ENCODE peak calls at places on chromosomes 13 and 19, in ten cellular contexts. K is Caco-2; M is PC-3; C is GM10248; R is AG04450; E is foreskin fibroblast; V is colonic mucosa; A is glutamatergic neuron; S is ascending aorta; T is CD8-positive, alpha-beta T cell. F is an unnamed sample.

GRCh38 chr19:35783469-35784400 is 8.4 kb downstream of the ARHGAP33 start:
- DNase-seq in S (no peak), V (no peak), A (no peak), R (no peak), M (no peak), T (no peak), K (no peak), C (no peak), E (no peak), F (no peak)

GRCh38 chr13:60838581-60838980 is 441.6 kb downstream of the TDRD3 start:
- DNase-seq in A (no peak), M (peak), R (no peak), T (no peak), E (no peak), C (no peak), S (no peak), V (no peak), K (no peak), F (no peak)

GRCh38 chr19:55255618-55256423 is 3.0 kb downstream of the PPP6R1 start:
- DNase-seq in C (peak), R (no peak), E (no peak), V (no peak), K (no peak), T (no peak), M (peak), A (no peak), S (no peak), F (no peak)

GRCh38 chr13:88948501-88948900 is 1277.3 kb downstream of the SLITRK5 start:
- DNase-seq in K (no peak), C (no peak), R (no peak), V (no peak), A (no peak), T (no peak), E (no peak), S (no peak), M (no peak), F (no peak)

GRCh38 chr13:95411641-95412040 is 110.4 kb upstream of the ABCC4 start:
- DNase-seq in A (no peak), M (no peak), R (no peak), K (no peak), V (no peak), T (no peak), C (no peak), E (peak), S (no peak), F (no peak)

GRCh38 chr19:3687774-3688706 is 12.2 kb downstream of the PIP5K1C start:
- DNase-seq in M (no peak), C (peak), K (no peak), E (no peak), V (peak), A (no peak), T (no peak), S (no peak), R (no peak), F (peak)

GRCh38 chr13:99311137-99311536 is 3.9 kb upstream of the GPR183 start:
- DNase-seq in R (no peak), K (no peak), A (no peak), V (no peak), M (no peak), S (no peak), E (no peak), C (no peak), T (no peak), F (no peak)

GRCh38 chr13:30142502-30143211 is 164.7 kb downstream of the KATNAL1 start:
- DNase-seq in R (peak), E (peak), C (no peak), A (no peak), K (peak), T (no peak), M (peak), V (no peak), S (no peak), F (peak)

GRCh38 chr19:38452430-38453366 is 19.2 kb downstream of the RYR1 start:
- DNase-seq in A (peak), V (peak), S (no peak), K (peak), R (no peak), C (no peak), T (no peak), E (no peak), M (peak), F (no peak)

GRCh38 chr13:92745233-92745632 is 481.4 kb upstream of the GPC6 start:
- DNase-seq in M (peak), V (no peak), K (no peak), E (no peak), T (no peak), S (no peak), C (no peak), A (no peak), R (no peak), F (no peak)

GRCh38 chr13:30373727-30374126 is 48.6 kb upstream of the UBE2L5 start:
- DNase-seq in V (no peak), M (no peak), E (no peak), K (no peak), C (peak), S (no peak), T (no peak), A (no peak), R (no peak), F (no peak)

GRCh38 chr19:6723108-6723618 is 2.7 kb upstream of the C3 start:
- DNase-seq in S (no peak), A (no peak), T (no peak), M (peak), C (no peak), R (no peak), V (no peak), K (no peak), E (no peak), F (no peak)

GRCh38 chr19:10762656-10763055 is 44.8 kb downstream of the DNM2 start:
- DNase-seq in S (no peak), A (no peak), K (peak), E (no peak), T (no peak), R (no peak), C (no peak), V (peak), M (peak), F (no peak)

GRCh38 chr13:36858285-36858684 is 39.3 kb downstream of the RFXAP start:
- DNase-seq in E (peak), R (peak), S (no peak), C (peak), A (no peak), V (no peak), M (peak), K (no peak), T (no peak), F (no peak)

DNA sequence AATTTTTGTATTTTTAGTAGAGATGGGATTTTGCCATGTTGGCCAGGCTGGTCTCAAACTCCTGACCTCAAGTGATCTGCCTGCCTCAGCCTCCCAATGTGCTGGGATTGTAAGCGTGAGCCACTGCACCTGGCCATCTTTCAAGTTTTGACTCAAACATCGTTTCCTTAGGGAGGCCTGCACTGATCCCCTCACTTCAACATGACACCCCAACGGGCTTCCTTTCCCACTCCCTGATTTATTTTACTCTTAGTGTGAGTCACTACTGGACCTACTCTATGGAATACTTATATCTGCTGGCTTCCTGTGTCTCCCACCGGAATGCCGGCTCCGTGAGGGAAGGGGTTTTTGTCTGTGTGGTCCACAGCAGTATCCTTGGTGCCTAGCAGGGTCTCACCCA is 4.5 kb upstream of the ADAMTS10 start:
- DNase-seq in S (no peak), E (no peak), T (no peak), A (no peak), K (no peak), V (no peak), R (no peak), C (no peak), M (no peak), F (no peak)
- TF ChIP-seq CTCF in S (no peak), E (no peak), T (no peak), A (no peak), K (no peak), V (no peak), R (no peak), C (no peak), M (no peak), F (no peak)

GRCh38 chr19:39818626-39819097 is 15.3 kb downstream of the DYRK1B start:
- DNase-seq in M (no peak), V (no peak), C (peak), R (no peak), A (no peak), K (no peak), E (no peak), T (no peak), S (no peak), F (no peak)
- TF ChIP-seq CTCF in M (no peak), V (no peak), C (no peak), R (no peak), A (no peak), K (no peak), E (no peak), T (no peak), S (no peak), F (no peak)

GRCh38 chr13:24742294-24742693 is 21.7 kb upstream of the RNF17 start:
- DNase-seq in R (no peak), T (no peak), K (no peak), A (no peak), M (no peak), S (no peak), C (no peak), E (no peak), V (no peak), F (no peak)

GRCh38 chr13:24741791-24742190 is 22.2 kb upstream of the RNF17 start:
- DNase-seq in E (no peak), M (no peak), S (no peak), R (no peak), K (no peak), A (no peak), T (no peak), C (no peak), V (no peak), F (no peak)

GRCh38 chr13:24742986-24743385 is 21.0 kb upstream of the RNF17 start:
- DNase-seq in T (no peak), V (no peak), E (no peak), S (no peak), C (no peak), K (no peak), A (no peak), M (no peak), R (no peak), F (no peak)

GRCh38 chr13:24740014-24740890 is 23.7 kb upstream of the RNF17 start:
- DNase-seq in K (no peak), S (no peak), V (no peak), C (no peak), M (no peak), R (no peak), E (no peak), T (no peak), A (no peak), F (no peak)

GRCh38 chr13:24741016-24741662 is 22.8 kb upstream of the RNF17 start:
- DNase-seq in A (no peak), C (peak), T (no peak), M (no peak), K (no peak), V (no peak), S (no peak), R (no peak), E (no peak), F (no peak)
- TF ChIP-seq CTCF in A (no peak), C (peak), T (no peak), M (no peak), K (peak), V (no peak), S (no peak), R (no peak), E (no peak), F (peak)

DNA sequence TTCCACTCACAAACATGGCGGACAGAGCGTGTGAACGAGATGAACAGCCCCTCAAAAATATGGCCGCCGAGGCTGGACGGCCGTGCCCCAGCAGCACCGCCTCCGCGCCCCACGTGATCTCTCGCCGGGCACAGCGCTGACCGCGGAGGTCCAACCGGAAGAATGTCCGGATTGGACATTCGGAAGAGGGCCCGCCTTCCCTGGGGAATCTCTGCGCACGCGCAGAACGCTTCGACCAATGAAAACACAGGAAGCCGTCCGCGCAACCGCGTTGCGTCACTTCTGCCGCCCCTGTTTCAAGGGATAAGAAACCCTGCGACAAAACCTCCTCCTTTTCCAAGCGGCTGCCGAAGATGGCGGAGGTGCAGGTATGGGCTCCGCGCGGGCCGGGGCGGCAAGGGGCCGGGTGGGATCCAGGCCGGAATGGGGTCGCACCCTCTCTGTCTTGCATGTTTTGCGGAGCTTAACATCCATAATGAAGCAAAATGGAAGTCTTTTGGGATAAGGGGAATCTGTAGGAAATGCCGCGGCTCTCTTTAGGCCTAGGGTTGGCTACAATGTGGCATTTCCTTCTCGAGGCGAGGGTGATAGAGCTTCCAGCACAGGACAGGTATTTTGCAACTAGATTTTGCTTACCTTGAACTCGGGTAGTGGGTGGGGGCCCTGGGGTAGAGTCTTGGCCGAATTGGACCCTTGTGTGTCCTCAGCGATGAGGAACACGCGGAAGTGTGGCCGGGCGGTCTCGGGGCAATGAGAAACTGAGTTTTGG is at the start of gene RPL13A:
- DNase-seq in R (peak), T (peak), A (peak), E (peak), V (peak), K (peak), C (peak), S (peak), M (peak), F (peak)
- TF ChIP-seq CTCF in R (no peak), T (no peak), A (no peak), E (no peak), V (no peak), K (no peak), C (no peak), S (no peak), M (no peak), F (no peak)

GRCh38 chr19:13847033-13847899 is 29.7 kb upstream of the NANOS3 start:
- DNase-seq in M (peak), T (peak), R (peak), C (peak), A (peak), S (peak), K (peak), E (peak), V (peak), F (no peak)
- TF ChIP-seq CTCF in M (peak), T (no peak), R (no peak), C (peak), A (peak), S (peak), K (peak), E (no peak), V (no peak), F (peak)

F was measured in chondrocyte.